ENCODE peak calls at places on chromosomes 3 and 15, in six cellular contexts. G is colonic mucosa, R is heart right ventricle, E is esophagus muscularis mucosa, J is WERI-Rb-1, B is IMR-90. Y is an unnamed sample.

GRCh38 chr3:8313591-8314298 is 187.9 kb upstream of the LMCD1 start:
- DNase-seq in E (no peak), J (peak), G (no peak), B (no peak), R (no peak), Y (no peak)

GRCh38 chr15:79212589-79213139 is 69.9 kb upstream of the ANKRD34C start:
- DNase-seq in J (no peak), R (no peak), G (no peak), B (no peak), E (no peak), Y (no peak)

GRCh38 chr3:187319699-187320302 is 28.3 kb upstream of the MASP1 start:
- DNase-seq in G (peak), B (peak), E (no peak), J (peak), R (peak), Y (peak)

GRCh38 chr3:54954516-54954915 is 26.7 kb upstream of the LRTM1 start:
- DNase-seq in J (no peak), B (no peak), E (no peak), R (no peak), G (no peak), Y (no peak)

GRCh38 chr3:62184559-62184958 is 188.8 kb downstream of the FEZF2 start:
- DNase-seq in B (no peak), G (no peak), J (no peak), E (no peak), R (no peak), Y (no peak)

GRCh38 chr3:111541911-111542483 is at the start of gene CD96:
- DNase-seq in B (peak), R (no peak), G (peak), J (no peak), E (no peak), Y (no peak)

GRCh38 chr3:192920406-192920805 is 2.8 kb upstream of the MB21D2 start:
- DNase-seq in B (no peak), E (no peak), J (no peak), G (no peak), R (no peak), Y (no peak)

GRCh38 chr15:38414351-38414750 is 39.6 kb upstream of the FAM98B start:
- DNase-seq in B (peak), R (peak), J (peak), G (peak), E (no peak), Y (peak)

GRCh38 chr3:13787533-13787932 is 92.3 kb downstream of the WNT7A start:
- DNase-seq in J (no peak), G (no peak), E (no peak), B (no peak), R (no peak), Y (no peak)

GRCh38 chr15:60854858-60855568 is 374.1 kb downstream of the RORA start:
- DNase-seq in J (peak), G (no peak), R (no peak), B (peak), E (no peak), Y (peak)

GRCh38 chr15:58537033-58537432 is 105.2 kb downstream of the LIPC start:
- DNase-seq in R (no peak), B (no peak), E (no peak), G (no peak), J (no peak), Y (no peak)

GRCh38 chr3:23741403-23741706 is 64.4 kb upstream of the UBE2E1 start:
- DNase-seq in B (no peak), J (no peak), E (no peak), R (no peak), G (no peak), Y (no peak)
- H3K27ac ChIP-seq in B (no peak), J (no peak), E (no peak), R (no peak), G (no peak), Y (peak)

DNA sequence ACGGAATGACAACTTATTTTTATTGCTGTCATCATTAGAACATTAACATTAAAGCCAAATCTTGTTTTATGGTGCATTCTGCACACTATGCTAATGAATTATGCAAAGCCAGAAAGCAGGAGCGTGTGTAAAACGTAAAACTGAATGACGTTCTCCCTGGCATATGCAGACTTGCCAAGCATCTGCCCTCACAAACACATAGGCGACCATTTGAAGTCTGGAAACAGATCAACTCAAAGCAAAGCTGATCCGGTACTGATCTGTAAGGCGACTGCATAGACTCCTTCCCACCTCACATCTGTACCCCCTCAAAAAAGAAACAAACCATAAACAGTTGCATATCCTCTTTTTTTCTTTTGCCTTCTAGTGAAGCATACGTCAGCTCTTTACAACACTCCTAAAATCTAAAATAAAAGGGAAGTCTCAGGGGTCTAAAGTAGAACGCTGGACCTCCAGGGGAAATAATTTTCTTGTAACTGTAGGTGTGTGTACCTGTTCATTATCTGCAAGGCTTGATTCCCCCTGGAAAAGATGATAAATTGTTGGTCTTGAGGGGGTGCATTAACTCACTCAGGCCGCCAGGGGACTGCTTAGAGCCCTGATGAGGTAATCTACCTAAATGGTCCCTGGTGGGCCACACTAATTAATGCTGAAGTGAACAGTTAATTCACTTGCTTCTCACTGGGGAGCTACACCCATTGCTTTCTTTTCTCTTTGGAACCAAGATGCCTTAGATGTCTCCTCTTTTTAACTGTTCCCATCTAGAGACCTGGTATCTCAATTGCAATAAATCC is 231.4 kb downstream of the CDIN1 start:
- DNase-seq in G (no peak), R (no peak), E (no peak), B (no peak), J (no peak), Y (no peak)
- TF ChIP-seq CTCF in G (no peak), R (no peak), E (no peak), B (no peak), J (peak), Y (no peak)

GRCh38 chr15:98952381-98952803 is 55.2 kb downstream of the PGPEP1L start:
- DNase-seq in B (peak), G (no peak), E (no peak), J (no peak), R (no peak), Y (no peak)
- H3K27ac ChIP-seq in B (peak), G (peak), E (peak), J (no peak), R (no peak), Y (no peak)

GRCh38 chr3:120173056-120173675 is 78.9 kb upstream of the GSK3B start:
- DNase-seq in J (no peak), B (peak), E (peak), R (no peak), G (peak), Y (no peak)

GRCh38 chr3:120180731-120181412 is 86.6 kb upstream of the GSK3B start:
- DNase-seq in B (no peak), J (no peak), R (no peak), E (peak), G (no peak), Y (no peak)

GRCh38 chr3:120177907-120178306 is 83.7 kb upstream of the GSK3B start:
- DNase-seq in G (no peak), E (peak), R (no peak), J (no peak), B (no peak), Y (no peak)

GRCh38 chr3:120174811-120175210 is 80.6 kb upstream of the GSK3B start:
- DNase-seq in R (no peak), J (no peak), G (peak), E (peak), B (no peak), Y (no peak)

DNA sequence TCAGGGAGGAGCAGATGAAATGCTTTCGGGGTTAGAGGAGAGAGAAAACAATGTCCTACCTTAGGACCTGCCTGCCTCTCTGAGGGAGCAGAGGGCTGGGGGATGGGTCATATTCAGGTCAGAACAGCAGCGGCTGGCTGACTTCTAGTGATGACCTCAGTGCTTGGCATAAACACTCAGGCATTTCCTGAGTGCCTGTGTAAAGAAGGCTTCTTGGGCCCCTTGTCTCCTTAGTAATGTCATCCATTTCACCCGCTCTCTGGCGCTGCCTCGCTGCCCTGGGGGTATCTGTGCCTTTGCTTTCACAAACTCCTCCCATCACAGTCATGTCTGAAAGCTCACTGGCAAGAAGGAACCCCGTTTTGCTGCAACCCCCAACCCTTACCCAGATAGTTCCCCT is 82.9 kb upstream of the GSK3B start:
- DNase-seq in R (peak), J (no peak), E (peak), G (no peak), B (peak), Y (peak)
- TF ChIP-seq CTCF in R (no peak), J (no peak), E (no peak), G (no peak), B (no peak), Y (no peak)

GRCh38 chr3:127037021-127037400 is 54.1 kb downstream of the PLXNA1 start:
- DNase-seq in R (no peak), E (no peak), G (no peak), B (no peak), J (no peak), Y (no peak)
- H3K27ac ChIP-seq in R (no peak), E (no peak), G (peak), B (no peak), J (peak), Y (peak)

GRCh38 chr3:141305436-141305835 is 62.9 kb upstream of the ZBTB38 start:
- DNase-seq in G (no peak), E (no peak), R (no peak), B (peak), J (peak), Y (no peak)

GRCh38 chr3:141306922-141307321 is 61.4 kb upstream of the ZBTB38 start:
- DNase-seq in G (no peak), J (no peak), B (no peak), E (no peak), R (no peak), Y (no peak)

GRCh38 chr3:141303481-141304223 is 64.7 kb upstream of the ZBTB38 start:
- DNase-seq in B (peak), E (no peak), R (no peak), J (peak), G (peak), Y (peak)

GRCh38 chr3:141306276-141306675 is 62.0 kb upstream of the ZBTB38 start:
- DNase-seq in J (no peak), R (no peak), G (no peak), B (peak), E (no peak), Y (no peak)

DNA sequence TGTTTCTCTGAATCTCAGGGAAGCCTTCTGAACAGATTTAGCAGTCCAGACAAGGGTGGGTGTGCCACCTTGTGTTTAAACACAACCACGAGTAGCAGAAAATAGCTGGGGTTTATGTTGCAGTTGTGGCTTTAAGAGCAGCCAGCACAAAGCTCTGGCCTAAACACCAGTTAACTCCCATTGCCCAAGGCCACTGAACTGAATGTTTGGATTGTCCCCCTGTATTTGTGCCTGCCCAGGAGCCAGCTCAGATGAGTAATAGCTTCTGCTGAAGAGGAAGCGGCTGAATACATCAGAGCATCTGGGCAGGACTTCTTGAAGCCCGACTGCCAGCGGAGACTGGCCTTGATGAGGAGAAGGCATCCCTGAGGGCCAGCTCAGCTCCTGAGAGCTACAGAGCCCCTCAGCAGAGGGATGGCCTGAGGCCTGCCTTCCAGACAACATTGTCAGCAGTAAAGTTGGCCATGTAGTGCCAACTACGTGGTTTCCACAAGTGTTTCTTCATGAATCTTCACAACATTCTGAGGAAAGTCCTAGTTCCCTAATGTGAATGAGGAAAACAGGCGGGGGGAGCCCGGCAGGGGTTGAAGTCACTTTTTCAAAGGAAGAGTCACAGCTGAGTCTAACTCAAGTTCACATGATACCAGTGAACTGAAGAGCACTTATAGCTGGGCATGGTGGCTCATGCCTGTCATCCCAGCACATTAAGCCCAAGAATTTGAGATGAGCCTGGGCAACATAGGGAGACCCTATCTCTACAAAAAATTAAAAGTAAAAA is 65.8 kb upstream of the ZBTB38 start:
- DNase-seq in B (peak), E (no peak), R (no peak), G (no peak), J (no peak), Y (no peak)
- TF ChIP-seq CTCF in B (peak), E (no peak), R (no peak), G (no peak), J (no peak), Y (no peak)